ENCODE peak calls at places on chromosomes 6 and 20, in six cellular contexts. One of them, this sample, is unnamed.

GRCh38 chr20:52193133-52193532 is 1.6 kb upstream of the ZFP64 start:
- DNase-seq in cardiac muscle cell: no peak
- DNase-seq in lower lobe of right lung: no peak
- DNase-seq in GM12864: no peak
- DNase-seq in left lung: no peak
- DNase-seq in left ventricle myocardium inferior: no peak
- DNase-seq in this sample: no peak

GRCh38 chr6:158772172-158772571 is 47.0 kb downstream of the EZR start:
- DNase-seq in cardiac muscle cell: no peak
- DNase-seq in lower lobe of right lung: no peak
- DNase-seq in GM12864: no peak
- DNase-seq in left lung: no peak
- DNase-seq in left ventricle myocardium inferior: no peak
- DNase-seq in this sample: no peak

GRCh38 chr6:29696147-29697129 is 15.5 kb upstream of the ZFP57 start:
- DNase-seq in cardiac muscle cell: peak; percentile 45
- DNase-seq in lower lobe of right lung: no peak
- DNase-seq in GM12864: no peak
- DNase-seq in left lung: no peak
- DNase-seq in left ventricle myocardium inferior: no peak
- DNase-seq in this sample: no peak

GRCh38 chr6:21026576-21027273 is 492.5 kb downstream of the CDKAL1 start:
- DNase-seq in cardiac muscle cell: peak; percentile 26
- DNase-seq in lower lobe of right lung: no peak
- DNase-seq in GM12864: no peak
- DNase-seq in left lung: no peak
- DNase-seq in left ventricle myocardium inferior: no peak
- DNase-seq in this sample: no peak

GRCh38 chr6:41694815-41695536 is 40.4 kb downstream of the TFEB start:
- DNase-seq in cardiac muscle cell: no peak
- DNase-seq in lower lobe of right lung: no peak
- DNase-seq in GM12864: no peak
- DNase-seq in left lung: no peak
- DNase-seq in left ventricle myocardium inferior: no peak
- DNase-seq in this sample: no peak

GRCh38 chr6:14537061-14537460 is 419.5 kb downstream of the CD83 start:
- DNase-seq in cardiac muscle cell: no peak
- DNase-seq in lower lobe of right lung: no peak
- DNase-seq in GM12864: no peak
- DNase-seq in left lung: no peak
- DNase-seq in left ventricle myocardium inferior: no peak
- DNase-seq in this sample: no peak

GRCh38 chr6:46368137-46368536 is 123.1 kb downstream of the RCAN2 start:
- DNase-seq in cardiac muscle cell: no peak
- DNase-seq in lower lobe of right lung: no peak
- DNase-seq in GM12864: no peak
- DNase-seq in left lung: no peak
- DNase-seq in left ventricle myocardium inferior: no peak
- DNase-seq in this sample: no peak

GRCh38 chr20:9256359-9256758 is 187.5 kb downstream of the PLCB4 start:
- DNase-seq in cardiac muscle cell: no peak
- DNase-seq in lower lobe of right lung: no peak
- DNase-seq in GM12864: no peak
- DNase-seq in left lung: no peak
- DNase-seq in left ventricle myocardium inferior: no peak
- DNase-seq in this sample: no peak

GRCh38 chr6:140669321-140669720 is 1294.9 kb upstream of the CITED2 start:
- DNase-seq in cardiac muscle cell: peak; percentile 56
- DNase-seq in lower lobe of right lung: no peak
- DNase-seq in GM12864: no peak
- DNase-seq in left lung: no peak
- DNase-seq in left ventricle myocardium inferior: no peak
- DNase-seq in this sample: no peak

GRCh38 chr6:106356382-106356781 is 4.1 kb upstream of the CRYBG1 start:
- DNase-seq in cardiac muscle cell: no peak
- DNase-seq in lower lobe of right lung: no peak
- DNase-seq in GM12864: no peak
- DNase-seq in left lung: no peak
- DNase-seq in left ventricle myocardium inferior: no peak
- DNase-seq in this sample: no peak

GRCh38 chr6:80605165-80605989 is 498.9 kb downstream of the BCKDHB start:
- DNase-seq in cardiac muscle cell: peak; percentile 56
- DNase-seq in lower lobe of right lung: no peak
- DNase-seq in GM12864: no peak
- DNase-seq in left lung: no peak
- DNase-seq in left ventricle myocardium inferior: no peak
- DNase-seq in this sample: no peak

GRCh38 chr6:127302728-127303675 is 36.3 kb downstream of the RNF146 start:
- DNase-seq in cardiac muscle cell: peak; percentile 67
- DNase-seq in lower lobe of right lung: no peak
- DNase-seq in GM12864: peak; percentile 19
- DNase-seq in left lung: no peak
- DNase-seq in left ventricle myocardium inferior: no peak
- DNase-seq in this sample: peak; percentile 37

DNA sequence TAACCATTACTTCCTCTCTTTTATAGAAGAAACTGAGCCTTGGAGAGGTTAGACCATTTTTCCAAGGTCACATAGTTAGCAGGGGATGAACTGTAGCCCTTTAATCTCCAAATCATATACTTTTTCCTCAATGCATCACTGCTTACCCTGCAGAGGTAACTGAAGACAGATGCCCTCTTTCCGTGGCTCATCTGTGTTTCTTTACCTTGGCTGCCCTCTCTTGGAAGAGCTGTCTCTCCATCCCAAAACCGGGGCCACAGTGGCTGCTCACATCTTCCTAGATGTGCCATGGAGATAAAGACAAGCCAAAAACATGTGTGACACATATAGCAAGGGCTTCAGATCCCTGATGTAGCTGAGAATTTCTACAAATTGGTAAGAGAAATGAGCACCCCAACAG is 581 bp upstream of the ALDH8A1 start:
- DNase-seq in cardiac muscle cell: no peak
- DNase-seq in lower lobe of right lung: no peak
- DNase-seq in GM12864: no peak
- DNase-seq in left lung: no peak
- DNase-seq in left ventricle myocardium inferior: no peak
- DNase-seq in this sample: no peak
- TF ChIP-seq CTCF in cardiac muscle cell: no peak
- TF ChIP-seq CTCF in lower lobe of right lung: no peak
- TF ChIP-seq CTCF in GM12864: no peak
- TF ChIP-seq CTCF in left lung: no peak
- TF ChIP-seq CTCF in left ventricle myocardium inferior: no peak
- TF ChIP-seq CTCF in this sample: no peak

GRCh38 chr20:53586640-53587039 is 7.0 kb downstream of the ZNF217 start:
- DNase-seq in cardiac muscle cell: no peak
- DNase-seq in lower lobe of right lung: no peak
- DNase-seq in GM12864: no peak
- DNase-seq in left lung: no peak
- DNase-seq in left ventricle myocardium inferior: no peak
- DNase-seq in this sample: no peak
- H3K4me3 ChIP-seq in cardiac muscle cell: no peak overlapping the region
- H3K4me3 ChIP-seq in lower lobe of right lung: peak overlapping the region; percentile 3
- H3K4me3 ChIP-seq in GM12864: peak overlapping the region; percentile 32
- H3K4me3 ChIP-seq in left lung: no peak overlapping the region
- H3K4me3 ChIP-seq in left ventricle myocardium inferior: no peak overlapping the region
- H3K4me3 ChIP-seq in this sample: peak overlapping the region; percentile 23

GRCh38 chr20:45283529-45284065 is 23.0 kb upstream of the RBPJL start:
- DNase-seq in cardiac muscle cell: no peak
- DNase-seq in lower lobe of right lung: no peak
- DNase-seq in GM12864: no peak
- DNase-seq in left lung: no peak
- DNase-seq in left ventricle myocardium inferior: no peak
- DNase-seq in this sample: no peak
- TF ChIP-seq CTCF in cardiac muscle cell: no peak
- TF ChIP-seq CTCF in lower lobe of right lung: no peak
- TF ChIP-seq CTCF in GM12864: no peak
- TF ChIP-seq CTCF in left lung: no peak
- TF ChIP-seq CTCF in left ventricle myocardium inferior: no peak
- TF ChIP-seq CTCF in this sample: no peak

DNA sequence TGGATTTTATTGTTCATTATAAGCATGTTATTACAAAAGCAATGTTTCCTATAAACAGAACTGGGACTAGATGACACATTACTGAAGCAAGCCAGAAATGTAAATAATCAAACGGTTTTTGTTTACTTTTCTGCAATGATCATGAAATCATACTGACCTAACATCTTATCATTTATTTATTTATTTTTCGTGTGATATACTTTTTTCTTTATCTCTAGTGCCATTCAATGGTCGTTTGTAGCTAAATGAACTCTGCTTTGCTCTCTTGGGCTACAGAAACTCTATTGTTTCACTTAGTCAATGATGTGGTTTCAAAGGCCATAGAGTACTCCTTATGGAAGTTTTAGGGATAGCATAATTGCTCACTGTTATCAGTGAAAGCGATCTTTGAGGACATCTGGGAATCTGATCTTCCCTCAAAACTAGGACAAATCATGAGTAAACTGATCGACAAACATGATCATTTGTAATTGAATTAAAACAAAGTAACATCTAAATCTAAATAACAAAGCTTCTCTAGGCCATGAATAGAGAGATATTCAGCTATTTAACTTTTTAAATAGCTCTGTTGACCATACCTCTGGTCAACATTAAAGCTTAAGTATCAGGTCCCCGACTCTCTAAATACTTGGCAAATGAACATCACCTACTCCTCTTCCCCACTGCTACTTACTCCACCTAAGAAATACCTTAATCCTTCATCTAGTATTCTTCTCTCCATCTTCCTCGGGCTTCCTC is 933.4 kb downstream of the TFAP2A start:
- DNase-seq in cardiac muscle cell: no peak
- DNase-seq in lower lobe of right lung: no peak
- DNase-seq in GM12864: no peak
- DNase-seq in left lung: no peak
- DNase-seq in left ventricle myocardium inferior: no peak
- DNase-seq in this sample: no peak
- H3K4me3 ChIP-seq in cardiac muscle cell: no peak overlapping the region
- H3K4me3 ChIP-seq in lower lobe of right lung: no peak overlapping the region
- H3K4me3 ChIP-seq in GM12864: no peak overlapping the region
- H3K4me3 ChIP-seq in left lung: no peak overlapping the region
- H3K4me3 ChIP-seq in left ventricle myocardium inferior: no peak overlapping the region
- H3K4me3 ChIP-seq in this sample: no peak overlapping the region

This sample was measured in GM06990.